ENCODE peak calls at places on chromosomes 13 and 19, in eight cellular contexts. R, C, J, S, F, O, K and E are unnamed samples.
A peak's percentile ranks its signal among the peaks of the same experiment; 100 is the strongest.

GRCh38 chr13:77326905-77327604 is at the start of gene MYCBP2:
- DNase-seq in R (peak; percentile 95), C (peak; percentile 99), J (peak; percentile 93), S (peak; percentile 97), F (peak; percentile 98), O (peak; percentile 96), K (peak; percentile 99), E (peak; percentile 98)

GRCh38 chr13:95530178-95530577 is 22.3 kb upstream of the CLDN10 start:
- DNase-seq in R (no peak), C (peak; percentile 66), J (peak; percentile 86), S (peak; percentile 29), F (no peak), O (peak; percentile 77), K (no peak), E (peak; percentile 13)

GRCh38 chr13:110107568-110108347 is 199.2 kb downstream of the COL4A1 start:
- DNase-seq in R (no peak), C (no peak), J (no peak), S (no peak), F (no peak), O (no peak), K (no peak), E (no peak)

GRCh38 chr13:59480857-59481256 is 682.9 kb downstream of the DIAPH3 start:
- DNase-seq in R (no peak), C (no peak), J (no peak), S (no peak), F (no peak), O (no peak), K (no peak), E (peak; percentile 34)

GRCh38 chr19:55188620-55189019 is 8.5 kb upstream of the SYT5 start:
- DNase-seq in R (no peak), C (no peak), J (peak; percentile 45), S (no peak), F (no peak), O (no peak), K (no peak), E (no peak)

GRCh38 chr19:57351867-57352266 is 796 bp downstream of the ZNF304 start:
- DNase-seq in R (no peak), C (peak; percentile 27), J (no peak), S (no peak), F (no peak), O (peak; percentile 16), K (no peak), E (peak; percentile 16)

GRCh38 chr13:30671271-30671815 is 53.6 kb downstream of the USPL1 start:
- DNase-seq in R (no peak), C (no peak), J (no peak), S (no peak), F (no peak), O (no peak), K (no peak), E (no peak)

GRCh38 chr19:53511933-53512374 is 26.0 kb upstream of the ZNF331 start:
- DNase-seq in R (peak; percentile 29), C (peak; percentile 77), J (peak; percentile 49), S (peak; percentile 47), F (no peak), O (peak; percentile 58), K (no peak), E (peak; percentile 63)